ENCODE peak calls at places on chromosomes 16 and 17, in ten cellular contexts. J, W, Z, F, C, O, Y, M, Q and B are unnamed samples.

GRCh38 chr16:16108759-16109158 is 114.5 kb downstream of the ABCC6 start:
- DNase-seq in Z (no peak), O (no peak), Q (no peak), Y (no peak), C (no peak), M (no peak), W (no peak), F (no peak), J (no peak), B (no peak)

GRCh38 chr16:19872179-19872863 is 12.3 kb downstream of the GPRC5B start:
- DNase-seq in Q (no peak), Z (no peak), O (no peak), F (no peak), M (no peak), C (no peak), Y (no peak), J (no peak), W (no peak), B (no peak)

GRCh38 chr17:18033442-18034099 is 5.4 kb downstream of the ATPAF2 start:
- DNase-seq in Y (peak), J (peak), W (peak), F (peak), M (peak), Q (peak), Z (peak), O (peak), C (peak), B (peak)

GRCh38 chr17:1783834-1784611 is 22.2 kb downstream of the SERPINF1 start:
- DNase-seq in W (peak), F (peak), M (peak), O (peak), J (peak), Y (peak), Z (peak), Q (peak), C (peak), B (peak)

GRCh38 chr16:53131050-53131362 is 76.2 kb downstream of the CHD9 start:
- DNase-seq in C (no peak), J (peak), O (no peak), Z (no peak), M (no peak), Y (no peak), Q (no peak), W (no peak), F (no peak), B (no peak)

GRCh38 chr16:10839271-10839661 is 20.7 kb upstream of the TVP23A start:
- DNase-seq in W (no peak), O (no peak), Z (no peak), M (no peak), J (peak), Q (no peak), C (no peak), Y (no peak), F (no peak), B (no peak)

GRCh38 chr17:19724501-19725420 is 8.4 kb upstream of the SLC47A2 start:
- DNase-seq in O (peak), M (peak), F (peak), Y (no peak), W (no peak), J (peak), Q (no peak), C (peak), Z (no peak), B (peak)

GRCh38 chr16:48235058-48235555 is 9.0 kb upstream of the LONP2 start:
- DNase-seq in Q (no peak), W (no peak), O (no peak), C (no peak), J (no peak), Z (no peak), M (no peak), F (no peak), Y (no peak), B (peak)

GRCh38 chr17:28528329-28529011 is 22.3 kb downstream of the FOXN1 start:
- DNase-seq in O (no peak), Q (peak), J (no peak), W (no peak), C (no peak), M (peak), F (no peak), Z (peak), Y (no peak), B (peak)

GRCh38 chr17:40553694-40554534 is 11.4 kb downstream of the CCR7 start:
- DNase-seq in W (peak), O (no peak), C (peak), M (no peak), Z (no peak), Q (peak), J (peak), Y (no peak), F (no peak), B (no peak)

GRCh38 chr16:21277927-21278706 is at the start of gene CRYM:
- DNase-seq in C (peak), W (no peak), F (peak), Q (peak), Y (peak), Z (peak), O (peak), J (peak), M (peak), B (peak)

DNA sequence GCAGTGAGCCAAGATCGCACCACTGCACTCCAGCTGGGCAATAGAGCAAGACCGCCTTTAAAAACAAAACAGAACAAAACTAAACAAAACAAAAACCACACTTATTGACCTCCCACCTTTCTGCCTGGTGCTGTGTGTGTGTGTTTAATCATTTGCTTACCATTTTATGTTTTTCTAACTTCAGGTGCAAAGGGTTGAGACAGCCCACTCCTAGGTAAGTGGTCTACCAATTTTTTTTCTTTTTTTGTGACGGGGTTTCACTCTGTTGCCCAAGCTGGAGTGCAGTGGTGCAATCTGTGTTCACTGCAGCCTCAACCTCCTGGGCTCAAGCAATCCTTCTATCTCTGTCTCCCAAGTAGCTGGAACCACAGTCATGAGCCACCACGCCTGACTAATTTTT is 65.8 kb downstream of the SALL1 start:
- DNase-seq in Z (no peak), M (no peak), F (no peak), Y (no peak), O (no peak), J (no peak), W (no peak), Q (no peak), C (no peak), B (no peak)
- H3K4me3 ChIP-seq in Z (no peak), M (no peak), F (no peak), Y (no peak), O (no peak), J (no peak), W (no peak), Q (no peak), C (no peak), B (no peak)

DNA sequence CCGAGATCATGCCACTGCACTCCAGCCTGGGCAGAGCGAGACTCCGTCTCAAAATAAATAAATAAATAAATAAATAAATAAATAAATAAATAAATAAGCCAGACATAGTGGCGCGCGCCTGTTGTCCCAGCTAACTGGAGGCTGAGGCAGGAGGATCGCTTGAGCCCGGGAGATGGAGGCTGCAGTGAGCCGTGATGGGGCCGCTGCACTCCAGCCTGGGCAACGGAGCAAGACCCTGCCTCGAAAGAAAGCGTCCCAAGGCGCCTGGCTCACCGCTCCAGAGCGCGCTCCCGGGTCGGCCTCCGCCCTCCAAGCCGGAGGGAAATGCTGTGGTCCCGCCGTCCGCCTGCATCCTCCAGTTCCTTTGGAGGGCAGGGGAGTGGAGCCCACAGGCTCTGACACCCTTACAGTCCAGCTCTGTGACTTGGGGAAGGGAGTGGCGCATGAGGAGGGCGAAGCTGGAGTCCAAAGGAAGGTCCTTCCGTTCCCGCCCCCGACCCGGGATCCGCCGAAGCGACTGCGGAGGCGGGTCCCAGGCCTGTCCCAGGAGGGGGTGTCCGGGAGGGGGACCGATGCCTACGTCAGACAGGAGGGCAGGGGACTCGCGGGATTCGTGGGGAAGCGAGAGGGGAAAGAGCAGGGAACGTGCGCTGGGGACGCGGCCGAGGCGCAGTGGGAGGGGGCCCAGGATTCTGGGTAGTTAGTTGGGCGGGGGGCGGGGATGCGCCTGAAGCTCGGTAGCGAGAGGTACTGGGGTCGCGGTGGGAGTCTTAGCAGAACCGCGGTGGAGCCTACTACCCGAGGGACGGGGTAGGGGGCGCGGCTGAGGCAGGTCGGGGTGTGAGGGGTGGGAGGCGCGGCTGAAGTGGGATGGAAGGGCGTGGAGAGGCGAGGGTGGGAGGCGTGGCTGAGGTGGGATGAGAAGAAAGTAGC is 8.4 kb upstream of the TRPV2 start:
- DNase-seq in W (no peak), C (no peak), O (no peak), Y (no peak), J (no peak), Q (peak), M (peak), F (peak), Z (peak), B (no peak)
- TF ChIP-seq CTCF in W (no peak), C (no peak), O (no peak), Y (no peak), J (no peak), Q (no peak), M (no peak), F (no peak), Z (no peak), B (no peak)

DNA sequence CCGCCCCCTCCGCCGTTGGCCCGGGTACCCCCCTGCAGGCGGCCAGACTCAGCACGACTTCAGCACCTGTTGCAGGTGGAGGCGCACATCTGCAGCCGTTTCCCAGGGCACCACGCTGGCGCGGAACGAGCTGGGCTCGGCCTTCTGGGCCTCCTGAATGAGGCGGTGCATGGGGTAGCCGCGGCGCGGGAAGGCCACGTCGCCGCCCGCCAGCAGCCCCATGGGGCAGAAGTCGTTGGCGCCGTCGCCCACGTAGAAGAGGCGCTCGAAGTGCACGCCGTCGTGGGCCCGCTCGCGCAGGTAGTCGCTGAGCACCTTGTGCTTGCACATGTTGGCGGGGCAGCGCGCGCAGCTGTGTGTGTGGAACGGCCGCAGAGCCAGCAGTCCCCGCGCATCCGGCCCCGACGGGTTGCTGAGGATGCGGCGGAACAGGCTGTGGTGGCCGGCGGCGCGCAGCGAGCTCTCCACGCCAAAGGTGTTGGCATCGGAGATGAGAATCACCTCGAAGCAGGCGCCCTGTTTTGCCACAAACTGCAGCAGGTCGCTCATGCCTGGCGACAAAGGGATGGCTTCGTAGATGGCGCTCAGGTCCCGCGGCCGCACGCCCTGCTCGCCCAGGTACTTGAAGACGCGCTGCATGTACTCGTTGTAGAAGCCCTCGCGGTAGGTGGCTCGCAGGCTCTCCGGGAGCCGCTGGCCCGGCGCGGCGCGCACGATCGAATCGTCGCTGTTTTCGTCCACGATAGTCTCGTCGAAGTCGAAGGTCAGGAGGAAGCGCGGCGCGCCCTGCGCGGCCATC is 6.2 kb downstream of the PHOSPHO1 start:
- DNase-seq in Z (no peak), Y (no peak), W (no peak), F (peak), O (no peak), Q (no peak), J (peak), C (no peak), M (peak), B (peak)
- H3K4me3 ChIP-seq in Z (peak), Y (peak), W (no peak), F (no peak), O (no peak), Q (no peak), J (peak), C (no peak), M (no peak), B (no peak)

DNA sequence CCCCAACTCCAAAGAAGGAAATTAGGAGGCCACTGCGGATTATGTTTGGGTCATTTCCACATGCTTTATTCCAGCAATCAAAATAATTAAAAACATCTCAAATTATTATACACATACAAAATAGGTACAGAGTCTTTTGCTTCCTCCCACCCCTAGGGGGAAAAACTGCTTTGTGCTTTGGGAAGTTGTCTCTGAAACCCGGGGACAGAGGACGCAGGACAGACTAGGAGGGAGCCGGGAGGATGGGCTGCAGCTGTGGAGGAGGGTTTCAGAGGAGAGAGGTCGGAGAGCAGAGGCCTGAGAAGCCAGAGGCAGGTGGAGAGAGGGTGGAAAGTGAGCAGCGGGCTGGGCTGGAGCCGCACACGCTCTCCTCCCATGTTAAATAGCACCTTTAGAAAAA is 17.4 kb downstream of the COL1A1 start:
- DNase-seq in C (peak), F (no peak), J (no peak), Q (peak), Y (no peak), O (no peak), Z (no peak), W (peak), M (no peak), B (no peak)
- TF ChIP-seq CTCF in C (peak), F (no peak), J (no peak), Q (peak), Y (peak), O (no peak), Z (peak), W (peak), M (no peak), B (no peak)

GRCh38 chr17:7282752-7283321 is 1.3 kb downstream of the SLC2A4 start:
- DNase-seq in F (no peak), Y (no peak), Z (no peak), W (no peak), J (no peak), M (no peak), O (no peak), C (no peak), Q (no peak), B (no peak)
- H3K4me3 ChIP-seq in F (no peak), Y (no peak), Z (no peak), W (no peak), J (peak), M (peak), O (no peak), C (no peak), Q (no peak), B (no peak)

DNA sequence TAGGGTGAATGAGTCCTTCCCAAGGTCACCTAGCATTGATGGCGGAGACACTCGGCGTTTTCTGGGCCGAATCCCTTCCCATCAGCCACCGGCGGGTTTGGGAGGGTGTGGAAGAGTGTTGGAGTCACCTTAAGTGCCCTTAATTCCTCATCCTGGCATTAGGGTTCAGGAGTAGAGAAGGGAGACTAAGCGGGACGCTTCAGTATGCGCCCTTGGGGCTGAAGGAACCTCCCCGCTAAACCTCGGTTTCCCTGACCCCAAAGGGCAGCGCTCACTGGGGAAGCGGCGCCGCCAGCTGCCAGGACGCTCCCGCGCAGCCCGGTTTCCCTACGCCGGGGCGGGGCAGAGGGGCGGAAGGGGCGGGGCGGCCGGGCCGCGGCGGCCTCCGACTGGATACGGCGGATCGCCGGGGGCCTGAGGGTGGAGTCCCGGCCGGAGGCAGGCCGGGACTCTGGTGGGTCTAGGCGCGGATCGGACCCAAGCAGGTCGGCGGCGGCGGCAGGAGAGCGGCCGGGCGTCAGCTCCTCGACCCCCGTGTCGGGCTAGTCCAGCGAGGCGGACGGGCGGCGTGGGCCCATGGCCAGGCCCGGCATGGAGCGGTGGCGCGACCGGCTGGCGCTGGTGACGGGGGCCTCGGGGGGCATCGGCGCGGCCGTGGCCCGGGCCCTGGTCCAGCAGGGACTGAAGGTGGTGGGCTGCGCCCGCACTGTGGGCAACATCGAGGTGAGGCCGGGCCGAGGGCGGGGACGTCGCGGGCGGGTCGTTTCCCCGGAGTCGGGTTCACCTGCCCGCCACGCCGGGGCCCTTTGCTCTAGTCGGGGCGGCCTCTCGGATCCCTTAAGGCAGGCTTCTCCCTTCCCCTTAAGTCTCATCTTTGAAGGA is at the start of gene DHRS11:
- DNase-seq in F (peak), C (peak), J (peak), W (peak), Z (peak), Q (peak), O (peak), Y (peak), M (peak), B (peak)
- TF ChIP-seq CTCF in F (no peak), C (no peak), J (no peak), W (peak), Z (no peak), Q (no peak), O (no peak), Y (no peak), M (no peak), B (no peak)